ENCODE peak calls at places on chromosomes 11 and 22, in nine cellular contexts. W is activated T-cell treated with anti-CD3 and anti-CD28 coated beads, Interleukin-2, amount 50 U/mL, for 1 hour; O is GM06990; N is activated T-helper 9 cell treated with anti-CD3 and anti-CD28 coated beads, Interleukin-2, amount 50 U/mL, for 16 hours; U is nephron progenitor cell; L is left cardiac atrium; K is mesendoderm; R is skeletal muscle cell; C is activated effector memory CD4-positive, alpha-beta T cell treated with anti-CD3 and anti-CD28 coated beads, Interleukin-2, amount 50 U/mL, for 16 hours. J is an unnamed sample.

GRCh38 chr22:38824587-38824986 is 19.2 kb downstream of the NPTXR start:
- DNase-seq in W (peak; percentile 31), O (no peak), N (no peak), U (peak; percentile 90), L (peak; percentile 67), K (peak; percentile 94), R (peak; percentile 28), C (peak; percentile 72), J (no peak)

GRCh38 chr22:23249506-23250423 is 69.5 kb downstream of the BCR start:
- DNase-seq in W (no peak), O (no peak), N (no peak), U (no peak), L (no peak), K (peak; percentile 44), R (no peak), C (no peak), J (no peak)

GRCh38 chr11:22432331-22433065 is 94.3 kb downstream of the SLC17A6 start:
- DNase-seq in W (no peak), O (peak; percentile 3), N (no peak), U (peak; percentile 40), L (peak; percentile 30), K (peak; percentile 79), R (no peak), C (no peak), J (peak; percentile 14)

GRCh38 chr11:70493891-70494290 is 95.6 kb downstream of the CTTN start:
- DNase-seq in W (no peak), O (no peak), N (no peak), U (no peak), L (no peak), K (no peak), R (no peak), C (no peak), J (no peak)

GRCh38 chr11:46555269-46556054 is 38.4 kb downstream of the AMBRA1 start:
- DNase-seq in W (no peak), O (no peak), N (no peak), U (no peak), L (no peak), K (no peak), R (peak; percentile 34), C (no peak), J (no peak)

GRCh38 chr11:24239930-24240329 is 256.9 kb upstream of the LUZP2 start:
- DNase-seq in W (no peak), O (no peak), N (no peak), U (no peak), L (no peak), K (no peak), R (no peak), C (no peak), J (no peak)

GRCh38 chr11:128506999-128507591 is 80.3 kb downstream of the ETS1 start:
- DNase-seq in W (no peak), O (no peak), N (peak; percentile 27), U (peak; percentile 11), L (peak; percentile 88), K (peak; percentile 57), R (peak; percentile 96), C (peak; percentile 77), J (peak; percentile 89)

GRCh38 chr22:18055619-18056160 is 22.1 kb upstream of the PEX26 start:
- DNase-seq in W (no peak), O (no peak), N (no peak), U (no peak), L (no peak), K (no peak), R (no peak), C (no peak), J (no peak)

GRCh38 chr11:116851631-116852030 is 14.2 kb upstream of the APOA1 start:
- DNase-seq in W (peak; percentile 53), O (no peak), N (peak; percentile 38), U (no peak), L (no peak), K (no peak), R (no peak), C (peak; percentile 78), J (no peak)

GRCh38 chr11:58061813-58062212 is 31.1 kb downstream of the OR6Q1 start:
- DNase-seq in W (no peak), O (no peak), N (no peak), U (no peak), L (no peak), K (no peak), R (peak; percentile 21), C (no peak), J (no peak)

GRCh38 chr11:23124249-23124648 is 264.0 kb upstream of the CCDC179 start:
- DNase-seq in W (no peak), O (no peak), N (no peak), U (no peak), L (no peak), K (no peak), R (no peak), C (no peak), J (no peak)